ENCODE peak calls at places on chromosomes 13 and 19, in five cellular contexts. W is kidney tubule cell, R is GM10248, E is heart right ventricle, P is choroid plexus epithelial cell. Q is an unnamed sample.

GRCh38 chr13:29855009-29855408 is 4.6 kb upstream of the UBL3 start:
- DNase-seq in W (no peak), R (no peak), E (no peak), P (no peak), Q (no peak)

GRCh38 chr13:19052180-19052579 is 129.4 kb downstream of the TUBA3C start:
- DNase-seq in W (no peak), R (no peak), E (no peak), P (no peak), Q (no peak)

GRCh38 chr19:17370026-17370587 is 7.0 kb downstream of the PLVAP start:
- DNase-seq in W (no peak), R (peak), E (no peak), P (peak), Q (peak)

GRCh38 chr13:78603240-78603947 is at the start of gene POU4F1:
- DNase-seq in W (peak), R (peak), E (peak), P (no peak), Q (no peak)

GRCh38 chr13:113537909-113538688 is 46.5 kb upstream of the TFDP1 start:
- DNase-seq in W (no peak), R (no peak), E (no peak), P (no peak), Q (no peak)

GRCh38 chr19:17680235-17680722 is 7.9 kb downstream of the UNC13A start:
- DNase-seq in W (peak), R (peak), E (peak), P (peak), Q (peak)

GRCh38 chr13:29849731-29850212 is 645 bp downstream of the UBL3 start:
- DNase-seq in W (peak), R (peak), E (peak), P (peak), Q (peak)

GRCh38 chr13:111612918-111613317 is 292.5 kb downstream of the TEX29 start:
- DNase-seq in W (no peak), R (no peak), E (no peak), P (no peak), Q (no peak)

GRCh38 chr19:54035215-54036178 is 28.2 kb downstream of the VSTM1 start:
- DNase-seq in W (peak), R (no peak), E (no peak), P (peak), Q (peak)

GRCh38 chr19:49327878-49328544 is 3.0 kb upstream of the SLC6A16 start:
- DNase-seq in W (peak), R (peak), E (no peak), P (peak), Q (peak)

GRCh38 chr13:36490055-36490454 is 57.8 kb downstream of the CCNA1 start:
- DNase-seq in W (no peak), R (no peak), E (no peak), P (no peak), Q (no peak)

GRCh38 chr19:57888494-57889231 is at the start of gene ZNF814:
- DNase-seq in W (peak), R (peak), E (peak), P (peak), Q (peak)

GRCh38 chr19:6718741-6719539 is 1.5 kb downstream of the C3 start:
- DNase-seq in W (no peak), R (peak), E (no peak), P (no peak), Q (peak)

GRCh38 chr19:35557539-35558399 is 5.7 kb downstream of the ATP4A start:
- DNase-seq in W (peak), R (peak), E (peak), P (peak), Q (peak)

GRCh38 chr19:18100710-18101109 is 3.1 kb downstream of the MAST3 start:
- DNase-seq in W (no peak), R (no peak), E (no peak), P (peak), Q (no peak)

GRCh38 chr13:41858783-41859182 is 102.1 kb downstream of the VWA8 start:
- DNase-seq in W (no peak), R (no peak), E (no peak), P (peak), Q (no peak)

GRCh38 chr19:36547001-36547732 is 19.1 kb upstream of the ZNF260 start:
- DNase-seq in W (peak), R (no peak), E (no peak), P (peak), Q (peak)

GRCh38 chr19:55638864-55639359 is 1.9 kb upstream of the ZNF580 start:
- DNase-seq in W (peak), R (no peak), E (peak), P (peak), Q (no peak)

Q was measured in fibroblast of the aortic adventitia.